ENCODE peak calls at places on chromosome 12, in four cellular contexts. A, V, L and R are unnamed samples.

GRCh38 chr12:71164877-71165197 is 7.0 kb upstream of the TSPAN8 start:
- DNase-seq in A (no peak), V (no peak), L (no peak), R (no peak)

GRCh38 chr12:7439579-7440505 is 4.1 kb downstream of the CD163L1 start:
- DNase-seq in A (peak; percentile 63), V (no peak), L (peak; percentile 66), R (no peak)

GRCh38 chr12:25280082-25280481 is 29.4 kb upstream of the KRAS start:
- DNase-seq in A (no peak), V (no peak), L (no peak), R (no peak)

GRCh38 chr12:29216797-29217583 is 67.9 kb downstream of the FAR2 start:
- DNase-seq in A (no peak), V (no peak), L (no peak), R (no peak)

GRCh38 chr12:108833757-108834472 is 23.5 kb downstream of the SSH1 start:
- DNase-seq in A (no peak), V (peak; percentile 73), L (no peak), R (no peak)

GRCh38 chr12:80352476-80352875 is 91.6 kb upstream of the PTPRQ start:
- DNase-seq in A (no peak), V (no peak), L (no peak), R (no peak)

GRCh38 chr12:3278681-3279414 is 201.7 kb downstream of the TSPAN9 start:
- DNase-seq in A (no peak), V (no peak), L (no peak), R (no peak)

GRCh38 chr12:18158774-18159557 is 69.0 kb upstream of the RERGL start:
- DNase-seq in A (peak; percentile 39), V (peak; percentile 20), L (peak; percentile 21), R (no peak)

GRCh38 chr12:65169311-65170244 is at the start of gene LEMD3:
- DNase-seq in A (peak; percentile 79), V (peak; percentile 91), L (peak; percentile 95), R (peak; percentile 79)

GRCh38 chr12:58159941-58160340 is 218.6 kb downstream of the ATP23 start:
- DNase-seq in A (no peak), V (no peak), L (no peak), R (no peak)

GRCh38 chr12:109510196-109510595 is 32.8 kb downstream of the UBE3B start:
- DNase-seq in A (no peak), V (no peak), L (no peak), R (no peak)

GRCh38 chr12:96434107-96434506 is 33.9 kb upstream of the CDK17 start:
- DNase-seq in A (no peak), V (no peak), L (peak; percentile 69), R (no peak)

GRCh38 chr12:70733385-70733784 is 96.2 kb upstream of the PTPRB start:
- DNase-seq in A (peak; percentile 16), V (peak; percentile 81), L (no peak), R (no peak)